ENCODE peak calls at places on chromosome 14, in seven cellular contexts. I, S, O, L, W, D and K are unnamed samples.

GRCh38 chr14:66359500-66359899 is 126.7 kb upstream of the CCDC196 start:
- DNase-seq in D (no peak), I (no peak), O (peak), W (no peak), L (no peak), S (no peak), K (peak)

GRCh38 chr14:44529026-44529425 is 21.9 kb upstream of the FSCB start:
- DNase-seq in D (no peak), O (peak), W (no peak), I (no peak), S (no peak), L (no peak), K (no peak)

GRCh38 chr14:24086193-24086955 is 7.7 kb upstream of the PCK2 start:
- DNase-seq in O (no peak), D (no peak), I (no peak), L (no peak), W (no peak), S (no peak), K (no peak)

GRCh38 chr14:22383515-22384166 is 205.4 kb downstream of the DAD1 start:
- DNase-seq in D (no peak), L (no peak), O (no peak), I (peak), S (no peak), W (no peak), K (no peak)

GRCh38 chr14:93230539-93230938 is 23.5 kb downstream of the UBR7 start:
- DNase-seq in L (peak), W (no peak), S (no peak), I (no peak), D (no peak), O (no peak), K (no peak)

GRCh38 chr14:63909984-63910383 is 57.2 kb downstream of the SYNE2 start:
- DNase-seq in O (no peak), W (no peak), S (no peak), I (no peak), D (no peak), L (no peak), K (no peak)

GRCh38 chr14:101673873-101674272 is 87.6 kb upstream of the PPP2R5C start:
- DNase-seq in D (no peak), O (no peak), S (no peak), L (no peak), I (no peak), W (no peak), K (no peak)

GRCh38 chr14:52950410-52950897 is 396 bp downstream of the FERMT2 start:
- DNase-seq in O (peak), D (no peak), I (peak), W (peak), S (no peak), L (peak), K (peak)

GRCh38 chr14:67519406-67519805 is 13.7 kb upstream of the PLEKHH1 start:
- DNase-seq in O (no peak), D (no peak), W (no peak), S (no peak), I (no peak), L (no peak), K (no peak)

GRCh38 chr14:100475268-100475667 is 111.9 kb downstream of the BEGAIN start:
- DNase-seq in D (no peak), W (no peak), S (no peak), O (no peak), L (no peak), I (no peak), K (no peak)

GRCh38 chr14:33539918-33540357 is 410.9 kb downstream of the EGLN3 start:
- DNase-seq in W (no peak), I (no peak), L (no peak), S (no peak), O (no peak), D (no peak), K (no peak)

GRCh38 chr14:52692248-52692962 is 3.0 kb downstream of the ERO1A start:
- DNase-seq in W (no peak), D (no peak), I (no peak), L (no peak), S (no peak), O (peak), K (no peak)

GRCh38 chr14:32531942-32532341 is 202.8 kb downstream of the AKAP6 start:
- DNase-seq in I (no peak), O (no peak), D (no peak), W (no peak), S (no peak), L (no peak), K (no peak)

GRCh38 chr14:32497233-32497632 is 168.1 kb downstream of the AKAP6 start:
- DNase-seq in O (no peak), D (no peak), L (no peak), W (no peak), I (no peak), S (no peak), K (no peak)

GRCh38 chr14:86035882-86036281 is 505.9 kb downstream of the FLRT2 start:
- DNase-seq in L (no peak), S (no peak), D (no peak), I (no peak), W (no peak), O (no peak), K (no peak)

GRCh38 chr14:69008411-69008810 is 29.3 kb upstream of the ACTN1 start:
- DNase-seq in W (no peak), I (no peak), O (peak), D (no peak), L (no peak), S (no peak), K (no peak)

GRCh38 chr14:69300601-69301221 is 40.8 kb downstream of the GALNT16 start:
- DNase-seq in W (no peak), D (no peak), S (no peak), L (no peak), I (no peak), O (no peak), K (no peak)

GRCh38 chr14:74911704-74912103 is 11.4 kb downstream of the RPS6KL1 start:
- DNase-seq in W (no peak), S (no peak), L (no peak), D (no peak), I (no peak), O (no peak), K (peak)

GRCh38 chr14:57346741-57347140 is 43.6 kb upstream of the NAA30 start:
- DNase-seq in D (no peak), S (no peak), I (no peak), W (no peak), O (no peak), L (no peak), K (no peak)

GRCh38 chr14:24670594-24670993 is 36.6 kb upstream of the GZMB start:
- DNase-seq in L (no peak), S (no peak), D (no peak), W (no peak), O (no peak), I (no peak), K (no peak)

GRCh38 chr14:99481745-99482099 is 513 bp downstream of the CCNK start:
- DNase-seq in S (peak), D (peak), I (no peak), L (no peak), W (no peak), O (peak), K (peak)

GRCh38 chr14:23588884-23589598 is 10.5 kb upstream of the JPH4 start:
- DNase-seq in D (peak), I (peak), W (peak), S (peak), L (peak), O (peak), K (peak)

GRCh38 chr14:48805315-48805714 is 780.9 kb downstream of the RPS29 start:
- DNase-seq in W (no peak), L (no peak), I (no peak), O (no peak), D (no peak), S (no peak), K (no peak)

GRCh38 chr14:75452324-75452723 is 24.5 kb downstream of the JDP2 start:
- DNase-seq in D (no peak), L (no peak), I (no peak), W (no peak), S (no peak), O (no peak), K (no peak)

GRCh38 chr14:99758121-99758871 is 34.9 kb upstream of the EML1 start:
- DNase-seq in O (peak), S (no peak), L (peak), W (no peak), D (no peak), I (no peak), K (peak)

GRCh38 chr14:89294060-89294459 is 123.0 kb downstream of the FOXN3 start:
- DNase-seq in L (no peak), W (no peak), O (no peak), S (no peak), D (no peak), I (peak), K (no peak)

GRCh38 chr14:31388687-31389413 is 31.5 kb downstream of the HEATR5A start:
- DNase-seq in L (no peak), D (no peak), W (no peak), I (no peak), S (no peak), O (no peak), K (no peak)

GRCh38 chr14:75794615-75795038 is 133.6 kb downstream of the TTLL5 start:
- DNase-seq in I (no peak), L (no peak), S (no peak), O (peak), W (no peak), D (no peak), K (no peak)

GRCh38 chr14:36947362-36947761 is 225.0 kb downstream of the SLC25A21 start:
- DNase-seq in I (no peak), L (no peak), D (no peak), O (no peak), S (no peak), W (no peak), K (no peak)

GRCh38 chr14:79118291-79118690 is 948.1 kb downstream of the NRXN3 start:
- DNase-seq in O (no peak), I (no peak), S (no peak), L (no peak), D (no peak), W (no peak), K (no peak)

DNA sequence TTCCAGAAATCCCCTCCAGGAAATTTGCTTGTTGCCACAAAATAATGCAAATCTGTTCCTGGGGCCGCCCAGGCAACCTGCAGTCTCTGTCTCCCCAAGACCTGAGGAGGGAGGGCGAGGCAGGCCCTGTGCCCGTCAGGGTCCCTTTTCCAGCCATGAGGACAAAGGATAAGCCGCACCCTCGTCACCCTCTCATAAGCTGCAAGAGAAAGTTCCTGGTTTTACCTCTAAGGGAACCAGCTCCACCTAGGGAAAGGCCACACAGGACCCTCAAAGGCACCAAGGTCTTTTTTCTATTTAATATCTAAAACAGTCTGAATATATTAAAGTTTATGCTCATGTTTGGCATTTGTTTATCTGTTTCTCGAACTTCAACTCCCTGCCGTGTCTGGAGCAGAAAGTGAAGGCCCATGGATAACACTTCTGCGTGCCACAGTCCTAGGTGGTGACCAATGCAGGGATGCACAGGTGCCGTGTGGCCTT is 44.9 kb downstream of the PSMA6 start:
- DNase-seq in D (no peak), L (no peak), S (no peak), O (no peak), W (no peak), I (no peak), K (no peak)
- H3K27ac ChIP-seq in D (no peak), L (peak), S (no peak), O (no peak), W (peak), I (peak), K (peak)

DNA sequence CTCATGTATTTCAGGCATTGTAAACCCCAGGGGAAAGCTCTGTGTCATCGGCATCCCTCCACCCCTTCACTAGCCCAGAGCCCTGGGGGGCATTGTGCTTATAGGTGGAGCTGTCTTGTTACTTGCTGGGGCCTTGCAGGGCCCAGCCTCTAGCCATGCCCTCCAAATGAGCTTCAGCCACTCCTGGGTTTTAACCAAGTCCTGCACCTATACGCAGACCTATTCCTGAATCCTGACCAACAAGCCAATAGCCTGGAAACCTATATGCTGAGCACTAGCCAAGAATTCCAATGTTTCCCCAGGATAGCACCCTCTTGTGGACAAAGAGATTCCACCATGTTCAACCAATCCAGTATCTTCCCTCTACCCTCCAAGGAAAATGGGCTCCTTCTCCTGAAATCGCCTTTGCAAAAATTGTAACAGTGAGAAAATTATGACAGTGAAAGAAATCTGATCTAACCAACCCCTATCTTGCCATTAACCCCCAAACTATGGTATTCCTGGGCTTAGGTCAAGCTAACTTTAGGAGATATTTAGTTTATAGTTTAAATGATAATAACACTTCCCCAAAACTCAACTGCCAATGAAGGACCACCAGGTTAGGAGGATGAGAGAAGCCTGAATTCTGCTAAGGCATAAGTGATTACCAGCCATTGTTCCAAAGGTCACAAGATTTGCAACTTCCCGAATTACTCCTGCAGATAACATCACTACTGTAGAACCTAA is 55.5 kb downstream of the TTC7B start:
- DNase-seq in S (no peak), D (no peak), W (no peak), O (peak), L (no peak), I (no peak), K (no peak)
- TF ChIP-seq CTCF in S (peak), D (peak), W (peak), O (peak), L (peak), I (peak), K (peak)

GRCh38 chr14:20458031-20458789 is 3.0 kb downstream of the PIP4P1 start:
- DNase-seq in D (no peak), I (no peak), L (no peak), O (no peak), S (no peak), W (no peak), K (no peak)
- H3K27ac ChIP-seq in D (no peak), I (peak), L (peak), O (no peak), S (no peak), W (no peak), K (peak)

DNA sequence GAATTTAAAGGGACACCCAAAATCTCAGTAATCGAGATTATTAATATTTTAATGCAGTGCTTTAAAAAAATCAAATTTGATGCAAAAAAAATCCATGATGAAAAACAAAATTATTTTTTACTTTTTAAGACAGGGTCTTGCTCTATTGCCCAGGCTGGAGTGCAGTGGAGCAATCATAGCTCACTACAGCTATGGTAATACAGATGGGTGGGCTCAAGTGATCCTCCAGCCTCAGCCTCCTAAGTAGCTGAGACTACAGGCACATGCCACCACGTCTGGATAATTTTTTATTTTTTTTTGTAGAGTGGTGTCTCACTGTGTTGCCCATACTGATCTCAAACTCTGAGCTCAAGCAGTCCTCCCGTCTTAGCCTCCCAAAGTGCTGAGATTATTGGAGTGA is 62.9 kb downstream of the TRAF3 start:
- DNase-seq in D (no peak), O (no peak), I (no peak), S (no peak), W (no peak), L (no peak), K (no peak)
- TF ChIP-seq CTCF in D (no peak), O (no peak), I (no peak), S (no peak), W (no peak), L (no peak), K (no peak)

DNA sequence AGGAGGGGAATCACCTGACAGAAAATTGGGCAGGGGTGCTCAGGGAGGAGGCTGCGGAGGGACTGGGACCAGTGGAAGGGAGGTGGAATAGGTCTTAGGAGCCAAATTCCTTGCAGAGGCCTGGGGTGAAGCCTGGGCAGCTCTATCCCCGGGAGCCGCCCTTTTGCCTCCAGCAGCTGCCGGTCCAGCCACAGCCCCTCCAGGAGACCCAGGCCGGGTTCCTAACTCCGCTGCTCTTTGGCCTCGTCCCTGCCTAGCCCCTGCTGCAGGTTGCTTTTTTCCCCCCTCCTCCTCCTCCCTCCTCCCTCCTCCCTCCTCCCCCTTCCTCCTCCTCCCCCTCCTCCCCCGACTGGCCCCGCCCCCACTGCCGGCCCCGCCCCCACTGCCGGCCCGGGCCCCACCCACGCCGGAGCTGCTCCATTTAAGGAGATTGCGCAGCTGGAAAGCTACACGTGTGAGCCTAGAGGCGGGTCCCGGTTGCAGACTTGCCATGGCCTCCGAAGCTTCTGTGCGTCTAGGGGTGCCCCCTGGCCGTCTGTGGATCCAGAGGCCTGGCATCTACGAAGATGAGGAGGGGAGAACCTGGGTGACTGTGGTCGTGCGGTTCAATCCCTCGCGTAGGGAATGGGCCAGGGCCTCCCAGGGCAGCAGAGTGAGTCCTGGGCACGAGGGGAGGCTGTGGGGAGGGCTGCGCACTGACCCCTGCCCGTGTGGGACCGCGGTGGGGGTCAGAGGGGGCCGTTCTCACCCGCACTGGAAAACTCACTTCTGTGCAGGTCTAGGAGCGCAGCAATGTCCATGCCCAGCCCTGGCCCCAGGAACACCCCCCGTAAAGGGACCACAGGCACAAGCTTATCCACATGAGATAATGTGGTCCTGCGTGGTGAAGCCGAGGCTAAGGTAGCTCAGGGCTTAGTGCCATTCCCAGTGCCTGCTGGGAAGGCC is at the start of gene TCL1B:
- DNase-seq in W (no peak), S (no peak), O (no peak), L (no peak), I (no peak), D (no peak), K (no peak)
- H3K27ac ChIP-seq in W (no peak), S (no peak), O (no peak), L (no peak), I (no peak), D (no peak), K (no peak)

GRCh38 chr14:60515696-60516284 is 6.8 kb downstream of the SIX6 start:
- DNase-seq in I (no peak), W (no peak), S (no peak), L (no peak), O (no peak), D (no peak), K (no peak)

GRCh38 chr14:60512952-60513554 is 4.1 kb downstream of the SIX6 start:
- DNase-seq in S (no peak), O (no peak), W (no peak), I (no peak), D (no peak), L (no peak), K (no peak)

GRCh38 chr14:60515244-60515695 is 6.3 kb downstream of the SIX6 start:
- DNase-seq in O (no peak), S (no peak), I (no peak), D (no peak), W (no peak), L (no peak), K (no peak)

GRCh38 chr14:60510976-60511599 is 2.1 kb downstream of the SIX6 start:
- DNase-seq in D (no peak), I (no peak), S (no peak), O (no peak), W (no peak), L (no peak), K (no peak)

DNA sequence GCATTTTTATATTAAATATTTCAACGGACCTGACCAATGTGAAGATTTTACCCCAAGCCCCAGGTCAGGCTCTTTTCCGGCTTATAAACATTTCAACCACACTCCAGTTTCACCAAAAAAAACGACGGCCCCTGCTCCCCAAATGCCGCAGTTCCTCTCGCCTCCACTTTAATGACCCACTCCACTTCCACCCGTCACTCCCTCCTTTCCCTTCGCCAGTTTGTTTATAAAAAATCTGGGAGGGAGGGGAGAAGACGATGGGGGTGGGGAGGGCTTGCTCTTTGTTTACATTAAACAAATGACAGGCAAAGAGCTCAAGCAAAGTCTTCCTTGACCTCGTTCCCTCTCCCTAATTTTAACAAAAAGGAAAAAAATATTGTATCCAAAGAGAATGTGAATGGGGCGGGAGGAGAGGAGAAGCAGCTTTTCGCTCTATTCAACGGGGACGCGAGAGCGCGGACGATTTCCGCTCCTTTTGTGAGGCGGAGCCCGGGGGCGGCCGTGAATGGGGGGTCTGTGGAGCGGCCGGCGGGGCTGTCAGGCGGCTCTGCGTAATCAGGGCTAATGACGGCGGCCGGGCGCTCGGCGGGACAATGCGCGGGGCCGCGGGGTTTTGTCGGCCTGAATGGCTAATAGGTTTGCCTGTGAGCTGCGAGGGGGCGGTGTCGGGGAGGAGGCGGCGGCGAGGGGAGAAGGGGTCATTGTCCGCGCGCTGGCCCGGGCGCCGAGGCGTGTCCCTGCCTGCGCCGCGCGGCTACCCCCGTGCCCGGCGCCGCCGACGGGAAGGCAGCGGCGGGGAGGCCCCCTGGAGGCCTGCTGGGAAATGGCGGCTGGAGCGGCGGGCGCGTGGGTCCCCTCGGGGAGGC is 5.7 kb downstream of the SIX6 start:
- DNase-seq in S (no peak), W (peak), D (no peak), L (no peak), O (peak), I (no peak), K (no peak)
- TF ChIP-seq CTCF in S (peak), W (peak), D (no peak), L (no peak), O (no peak), I (no peak), K (peak)

GRCh38 chr14:91143862-91144261 is 30.0 kb downstream of the DGLUCY start:
- DNase-seq in L (no peak), W (no peak), D (no peak), S (no peak), O (no peak), I (peak), K (no peak)
- H3K27ac ChIP-seq in L (peak), W (no peak), D (no peak), S (no peak), O (no peak), I (peak), K (no peak)